ENCODE peak calls at places on chromosomes 3 and 15, in nine cellular contexts. I is progenitor cell of endocrine pancreas; N is NCI-H1048; J is EL; R is AG08396; U is putamen; T is stimulated activated CD8-positive, alpha-beta memory T cell treated with anti-CD3 and anti-CD28 coated beads, Interleukin-2, amount 100 ng/mL, for 48 hours; Y is ELF-1; M is T-helper 17 cell. V is an unnamed sample.

GRCh38 chr3:72888546-72889309 is 882 bp downstream of the GXYLT2 start:
- DNase-seq in N (no peak), R (no peak), Y (peak), I (no peak), T (no peak), U (peak), J (no peak), M (no peak), V (no peak)

GRCh38 chr3:137764563-137765309 is 621 bp downstream of the SOX14 start:
- DNase-seq in M (no peak), J (no peak), U (no peak), Y (peak), R (no peak), N (no peak), I (no peak), T (no peak), V (peak)

GRCh38 chr15:67803996-67804843 is 21.1 kb upstream of the SKOR1 start:
- DNase-seq in N (no peak), R (no peak), J (no peak), Y (peak), U (no peak), I (no peak), T (no peak), M (no peak), V (peak)

GRCh38 chr15:57537072-57537471 is 54.6 kb upstream of the MYZAP start:
- DNase-seq in J (peak), R (peak), Y (peak), M (no peak), N (no peak), I (no peak), T (no peak), U (no peak), V (no peak)

GRCh38 chr15:37973856-37974255 is 39.4 kb downstream of the TMCO5A start:
- DNase-seq in J (peak), M (no peak), U (no peak), R (no peak), T (no peak), I (no peak), N (no peak), Y (no peak), V (no peak)

GRCh38 chr3:69746119-69746518 is 6.9 kb downstream of the MITF start:
- DNase-seq in J (no peak), Y (no peak), N (no peak), R (peak), M (no peak), I (no peak), T (no peak), U (no peak), V (no peak)

GRCh38 chr3:58526124-58526957 is 10.6 kb downstream of the ACOX2 start:
- DNase-seq in Y (peak), J (peak), N (no peak), M (no peak), U (no peak), T (no peak), I (no peak), R (peak), V (no peak)

GRCh38 chr15:45372032-45372995 is 6.0 kb downstream of the GATM start:
- DNase-seq in J (no peak), T (no peak), I (no peak), N (no peak), U (peak), M (no peak), Y (no peak), R (no peak), V (no peak)

GRCh38 chr3:149393355-149394165 is 16.1 kb upstream of the TM4SF1 start:
- DNase-seq in M (no peak), R (peak), T (no peak), N (peak), J (peak), I (peak), U (peak), Y (peak), V (peak)

GRCh38 chr15:95557226-95558046 is 773.1 kb upstream of the NR2F2 start:
- DNase-seq in M (no peak), J (peak), Y (peak), I (no peak), U (no peak), R (peak), N (no peak), T (no peak), V (no peak)

GRCh38 chr15:90871097-90871715 is 2.8 kb downstream of the FURIN start:
- DNase-seq in M (no peak), I (no peak), R (peak), N (no peak), J (peak), T (no peak), U (no peak), Y (no peak), V (no peak)

GRCh38 chr15:67515090-67515489 is 5.8 kb upstream of the C15orf61 start:
- DNase-seq in M (no peak), J (no peak), R (no peak), I (no peak), N (no peak), U (no peak), T (no peak), Y (no peak), V (no peak)

GRCh38 chr15:66734961-66735908 is 33.2 kb downstream of the SMAD6 start:
- DNase-seq in I (no peak), T (no peak), R (no peak), Y (no peak), M (no peak), N (no peak), U (no peak), J (peak), V (no peak)